ENCODE peak calls at places on chromosome 2, in ten cellular contexts. J is effector CD4-positive, alpha-beta T cell; R is HCT116; H is iPS DF 6.9; T is fibroblast of mammary gland; F is stimulated activated CD8-positive, alpha-beta memory T cell treated with anti-CD3 and anti-CD28 coated beads, Interleukin-4, amount 100 ng/mL, for 4 hours; K is heart left ventricle; N is MG63; L is CD4-positive, alpha-beta T cell; O is activated CD8-positive, alpha-beta memory T cell treated with anti-CD3 and anti-CD28 coated beads for 48 hours. M is an unnamed sample.

GRCh38 chr2:112867701-112868631 is 31.4 kb upstream of the IL1B start:
- DNase-seq in J (no peak), R (no peak), H (no peak), T (no peak), F (no peak), K (no peak), N (peak), L (no peak), O (no peak), M (no peak)

GRCh38 chr2:97748397-97748796 is 35.0 kb downstream of the ZAP70 start:
- DNase-seq in J (peak), R (no peak), H (peak), T (peak), F (peak), K (peak), N (peak), L (peak), O (peak), M (peak)

GRCh38 chr2:222572264-222572721 is 83.6 kb downstream of the FARSB start:
- DNase-seq in J (no peak), R (no peak), H (no peak), T (no peak), F (no peak), K (no peak), N (no peak), L (no peak), O (no peak), M (no peak)

GRCh38 chr2:186570587-186570986 is 19.3 kb upstream of the ITGAV start:
- DNase-seq in J (no peak), R (no peak), H (no peak), T (peak), F (no peak), K (no peak), N (peak), L (no peak), O (no peak), M (no peak)

GRCh38 chr2:121099329-121100318 is 185.4 kb downstream of the TFCP2L1 start:
- DNase-seq in J (no peak), R (peak), H (no peak), T (no peak), F (no peak), K (peak), N (no peak), L (no peak), O (no peak), M (no peak)

GRCh38 chr2:237441605-237442004 is 27.6 kb upstream of the COL6A3 start:
- DNase-seq in J (no peak), R (no peak), H (no peak), T (peak), F (no peak), K (no peak), N (peak), L (no peak), O (no peak), M (no peak)

GRCh38 chr2:163185160-163185559 is 346.6 kb upstream of the KCNH7 start:
- DNase-seq in J (no peak), R (no peak), H (no peak), T (no peak), F (no peak), K (no peak), N (no peak), L (no peak), O (no peak), M (no peak)

GRCh38 chr2:241851325-241852115 is 7.2 kb downstream of the PDCD1 start:
- DNase-seq in J (no peak), R (no peak), H (no peak), T (no peak), F (no peak), K (no peak), N (no peak), L (no peak), O (no peak), M (no peak)

GRCh38 chr2:216665240-216665639 is 30.1 kb downstream of the IGFBP5 start:
- DNase-seq in J (no peak), R (no peak), H (no peak), T (peak), F (no peak), K (peak), N (peak), L (no peak), O (no peak), M (no peak)

GRCh38 chr2:48423376-48423775 is 106.6 kb upstream of the STON1 start:
- DNase-seq in J (no peak), R (no peak), H (no peak), T (peak), F (no peak), K (no peak), N (peak), L (no peak), O (no peak), M (no peak)

GRCh38 chr2:191866675-191867506 is 20.0 kb upstream of the CAVIN2 start:
- DNase-seq in J (no peak), R (peak), H (no peak), T (peak), F (no peak), K (peak), N (peak), L (no peak), O (no peak), M (no peak)

GRCh38 chr2:12929806-12930205 is 213.1 kb downstream of the TRIB2 start:
- DNase-seq in J (no peak), R (no peak), H (no peak), T (no peak), F (no peak), K (no peak), N (no peak), L (no peak), O (no peak), M (no peak)

GRCh38 chr2:233928594-233929351 is 11.6 kb downstream of the TRPM8 start:
- DNase-seq in J (no peak), R (no peak), H (no peak), T (peak), F (no peak), K (no peak), N (peak), L (no peak), O (no peak), M (no peak)

GRCh38 chr2:215431778-215432758 is 3.8 kb downstream of the FN1 start:
- DNase-seq in J (no peak), R (no peak), H (no peak), T (peak), F (no peak), K (no peak), N (no peak), L (no peak), O (no peak), M (no peak)

GRCh38 chr2:162301151-162301804 is 17.2 kb downstream of the IFIH1 start:
- DNase-seq in J (peak), R (peak), H (no peak), T (peak), F (peak), K (peak), N (peak), L (peak), O (no peak), M (peak)

GRCh38 chr2:215552144-215552580 is 116.3 kb upstream of the FN1 start:
- DNase-seq in J (no peak), R (no peak), H (no peak), T (no peak), F (no peak), K (no peak), N (no peak), L (no peak), O (no peak), M (no peak)

GRCh38 chr2:105806994-105807393 is 62.3 kb downstream of the NCK2 start:
- DNase-seq in J (no peak), R (no peak), H (no peak), T (no peak), F (no peak), K (no peak), N (no peak), L (no peak), O (no peak), M (no peak)

GRCh38 chr2:130332271-130333073 is 10.2 kb upstream of the IMP4 start:
- DNase-seq in J (peak), R (peak), H (no peak), T (peak), F (peak), K (peak), N (peak), L (peak), O (no peak), M (peak)